ENCODE peak calls at places on chromosomes 13 and 19, in six cellular contexts. S, W, Y, R, D and M are unnamed samples. For H3K27me3, the result is how much of the 10 kb centered on the place peaks cover.

GRCh38 chr13:23506821-23507210 is 63.4 kb upstream of the TNFRSF19 start:
- DNase-seq in S (no peak), W (peak), Y (no peak), R (no peak), D (no peak), M (no peak)

GRCh38 chr13:40057228-40057627 is 401.8 kb downstream of the COG6 start:
- DNase-seq in S (no peak), W (no peak), Y (no peak), R (no peak), D (no peak), M (no peak)

GRCh38 chr19:13150919-13151604 is 851 bp downstream of the IER2 start:
- DNase-seq in S (no peak), W (peak), Y (no peak), R (peak), D (no peak), M (no peak)

GRCh38 chr19:53254451-53255341 is at the start of gene ZNF677:
- DNase-seq in S (peak), W (peak), Y (peak), R (peak), D (peak), M (peak)

GRCh38 chr13:99908129-99908805 is 63.3 kb downstream of the ZIC5 start:
- DNase-seq in S (no peak), W (no peak), Y (no peak), R (no peak), D (no peak), M (no peak)

GRCh38 chr13:109945206-109945960 is 159.0 kb upstream of the IRS2 start:
- DNase-seq in S (no peak), W (no peak), Y (no peak), R (no peak), D (no peak), M (no peak)

GRCh38 chr13:22463089-22463488 is 717.7 kb upstream of the SGCG start:
- DNase-seq in S (no peak), W (no peak), Y (no peak), R (no peak), D (no peak), M (no peak)

GRCh38 chr13:88339271-88339741 is 668.1 kb downstream of the SLITRK5 start:
- DNase-seq in S (no peak), W (no peak), Y (no peak), R (no peak), D (no peak), M (peak)

GRCh38 chr19:11479470-11480080 is 1.3 kb downstream of the ELAVL3 start:
- DNase-seq in S (peak), W (no peak), Y (peak), R (peak), D (peak), M (peak)

GRCh38 chr19:38701455-38702063 is 42.7 kb downstream of the CAPN12 start:
- DNase-seq in S (no peak), W (no peak), Y (no peak), R (no peak), D (peak), M (peak)

GRCh38 chr13:42260885-42261654 is 10.9 kb upstream of the AKAP11 start:
- DNase-seq in S (no peak), W (no peak), Y (no peak), R (no peak), D (no peak), M (no peak)

GRCh38 chr19:7645159-7645558 is 8.2 kb downstream of the STXBP2 start:
- DNase-seq in S (peak), W (no peak), Y (no peak), R (no peak), D (no peak), M (no peak)

GRCh38 chr13:108877300-108877699 is 247.9 kb downstream of the MYO16 start:
- DNase-seq in S (no peak), W (no peak), Y (no peak), R (no peak), D (no peak), M (no peak)

GRCh38 chr19:506404-507285 is 652 bp upstream of the TPGS1 start:
- DNase-seq in S (peak), W (peak), Y (peak), R (peak), D (peak), M (peak)

GRCh38 chr13:109998808-109999528 is 212.6 kb upstream of the IRS2 start:
- DNase-seq in S (no peak), W (no peak), Y (no peak), R (peak), D (no peak), M (no peak)

GRCh38 chr13:64158910-64159309 is 2743.3 kb upstream of the PCDH20 start:
- DNase-seq in S (no peak), W (no peak), Y (no peak), R (peak), D (no peak), M (no peak)

GRCh38 chr19:36894849-36895383 is 21.2 kb downstream of the ZNF829 start:
- DNase-seq in S (no peak), W (no peak), Y (no peak), R (no peak), D (no peak), M (no peak)

GRCh38 chr13:107450931-107451330 is 764.4 kb downstream of the LIG4 start:
- DNase-seq in S (peak), W (peak), Y (no peak), R (peak), D (no peak), M (no peak)

GRCh38 chr13:27170221-27170520 is 1.4 kb downstream of the USP12 start:
- DNase-seq in S (no peak), W (no peak), Y (no peak), R (peak), D (no peak), M (no peak)

GRCh38 chr13:44974056-44974798 is 15.0 kb downstream of the NUFIP1 start:
- DNase-seq in S (peak), W (no peak), Y (no peak), R (no peak), D (no peak), M (no peak)

GRCh38 chr13:47472516-47472915 is 528.6 kb downstream of the SUCLA2 start:
- DNase-seq in S (no peak), W (no peak), Y (peak), R (no peak), D (no peak), M (no peak)

GRCh38 chr19:45999653-46000121 is 4.4 kb downstream of the CCDC61 start:
- DNase-seq in S (no peak), W (no peak), Y (peak), R (no peak), D (no peak), M (no peak)

GRCh38 chr19:29324717-29325116 is 111.8 kb upstream of the UQCRFS1 start:
- DNase-seq in S (no peak), W (no peak), Y (no peak), R (no peak), D (no peak), M (no peak)

GRCh38 chr13:39900106-39900750 is 244.8 kb downstream of the COG6 start:
- DNase-seq in S (no peak), W (no peak), Y (no peak), R (peak), D (no peak), M (no peak)

GRCh38 chr19:18941628-18942354 is 774 bp upstream of the HOMER3 start:
- DNase-seq in S (peak), W (peak), Y (peak), R (no peak), D (no peak), M (no peak)

GRCh38 chr19:8491574-8491973 is 10.9 kb downstream of the PRAM1 start:
- DNase-seq in S (peak), W (no peak), Y (peak), R (no peak), D (no peak), M (no peak)

GRCh38 chr13:73341748-73342147 is 282.9 kb downstream of the KLF5 start:
- DNase-seq in S (no peak), W (no peak), Y (peak), R (peak), D (no peak), M (no peak)

GRCh38 chr13:101893021-101893420 is 440.5 kb downstream of the ITGBL1 start:
- DNase-seq in S (no peak), W (no peak), Y (no peak), R (no peak), D (no peak), M (no peak)

GRCh38 chr13:101267656-101268055 is 148.7 kb downstream of the NALCN start:
- DNase-seq in S (no peak), W (no peak), Y (no peak), R (no peak), D (no peak), M (no peak)

GRCh38 chr19:318509-318774 is 26.2 kb downstream of the MIER2 start:
- DNase-seq in S (no peak), W (no peak), Y (no peak), R (no peak), D (no peak), M (no peak)

GRCh38 chr13:45194081-45194939 is 6.5 kb downstream of the KCTD4 start:
- DNase-seq in S (peak), W (no peak), Y (peak), R (peak), D (no peak), M (peak)

GRCh38 chr19:2624537-2625091 is 77.9 kb downstream of the GNG7 start:
- DNase-seq in S (peak), W (no peak), Y (peak), R (no peak), D (no peak), M (no peak)

GRCh38 chr19:13507053-13507611 is 853 bp upstream of the CACNA1A start:
- DNase-seq in S (no peak), W (no peak), Y (peak), R (no peak), D (no peak), M (no peak)

GRCh38 chr13:40666058-40666904 is at the start of gene FOXO1:
- DNase-seq in S (peak), W (peak), Y (peak), R (peak), D (peak), M (peak)

GRCh38 chr13:67267136-67267535 is 37.0 kb upstream of the PCDH9 start:
- DNase-seq in S (no peak), W (no peak), Y (no peak), R (no peak), D (no peak), M (no peak)

GRCh38 chr19:18520848-18521691 is 800 bp downstream of the ELL start:
- DNase-seq in S (peak), W (peak), Y (peak), R (no peak), D (peak), M (peak)

GRCh38 chr13:41588899-41589298 is 131.5 kb downstream of the RGCC start:
- DNase-seq in S (no peak), W (no peak), Y (peak), R (peak), D (no peak), M (no peak)

GRCh38 chr13:59490651-59491050 is 673.1 kb downstream of the DIAPH3 start:
- DNase-seq in S (no peak), W (no peak), Y (no peak), R (no peak), D (no peak), M (no peak)

GRCh38 chr13:45626731-45627374 is 11.3 kb upstream of the ERICH6B start:
- DNase-seq in S (no peak), W (no peak), Y (no peak), R (no peak), D (no peak), M (no peak)

GRCh38 chr19:55642153-55643002 is 1.1 kb upstream of the ZNF581 start:
- DNase-seq in S (peak), W (no peak), Y (no peak), R (peak), D (no peak), M (peak)

DNA sequence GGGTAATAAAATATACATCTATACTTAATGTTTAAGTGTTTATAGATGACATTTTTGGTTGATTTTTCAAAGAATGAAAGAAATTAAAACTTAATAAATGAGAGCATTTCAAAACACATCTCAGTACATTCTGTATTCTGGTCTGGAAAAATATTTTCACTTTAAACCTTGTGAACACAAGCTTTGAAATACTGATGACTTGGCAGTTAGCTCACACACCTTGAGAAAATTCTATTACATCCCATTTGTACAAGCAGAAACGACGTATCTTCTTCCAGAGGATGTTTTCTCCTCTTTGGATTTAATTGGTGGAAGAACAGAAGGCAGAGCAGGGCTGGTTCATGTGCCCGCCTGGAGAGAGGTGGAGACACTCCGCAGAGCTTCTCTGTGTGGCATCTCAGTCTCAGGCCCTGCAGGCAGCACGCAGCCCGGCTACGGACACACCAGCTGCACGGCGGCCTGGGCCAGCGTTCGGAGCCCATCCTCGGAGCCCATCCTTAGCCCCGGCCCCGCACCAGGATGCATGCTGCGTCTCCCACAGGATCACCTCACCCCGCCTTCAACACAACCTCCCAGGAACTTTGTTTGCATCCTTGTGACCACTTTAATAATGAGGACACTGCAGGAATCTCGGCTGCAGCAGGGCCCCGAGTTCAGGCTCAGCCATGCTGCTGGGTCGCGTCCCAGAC is 48.6 kb downstream of the SOX1 start:
- DNase-seq in S (no peak), W (no peak), Y (no peak), R (no peak), D (no peak), M (no peak)
- H3K27me3 ChIP-seq in S (under half), W (under half), Y (under half), R (half or more), D (under half), M (under half)

GRCh38 chr13:20462921-20463320 is 62.7 kb downstream of the CRYL1 start:
- DNase-seq in S (no peak), W (no peak), Y (no peak), R (no peak), D (no peak), M (no peak)

GRCh38 chr13:20460744-20461143 is 64.9 kb downstream of the CRYL1 start:
- DNase-seq in S (no peak), W (no peak), Y (peak), R (peak), D (no peak), M (no peak)

GRCh38 chr13:20461481-20461859 is 64.2 kb downstream of the CRYL1 start:
- DNase-seq in S (no peak), W (no peak), Y (no peak), R (peak), D (no peak), M (no peak)

GRCh38 chr13:20461860-20462532 is 63.7 kb downstream of the CRYL1 start:
- DNase-seq in S (peak), W (peak), Y (peak), R (peak), D (no peak), M (no peak)

DNA sequence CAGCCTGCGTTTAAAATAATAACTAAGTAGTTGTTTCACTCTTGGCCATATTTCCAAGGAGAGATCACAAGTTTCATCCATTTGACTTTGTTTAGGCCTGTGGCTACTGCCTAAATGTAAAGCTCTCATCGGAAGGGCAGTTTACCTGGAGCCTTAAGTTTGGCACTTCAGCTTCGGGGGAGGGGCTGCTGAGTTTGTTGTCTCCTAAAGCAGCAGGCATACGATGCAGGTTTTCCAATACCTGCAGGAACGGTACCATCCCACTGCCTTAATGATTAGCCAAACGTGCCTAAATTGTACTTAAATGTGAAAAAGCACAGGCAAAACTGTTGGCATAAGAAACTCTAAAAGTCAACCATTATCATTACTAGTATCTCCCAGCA is 63.1 kb downstream of the CRYL1 start:
- DNase-seq in S (no peak), W (no peak), Y (peak), R (no peak), D (no peak), M (no peak)
- H3K27ac ChIP-seq in S (peak), W (peak), Y (no peak), R (no peak), D (no peak), M (no peak)

GRCh38 chr19:4197228-4197624 is 14.7 kb downstream of the ANKRD24 start:
- DNase-seq in S (no peak), W (no peak), Y (no peak), R (no peak), D (no peak), M (no peak)
- H3K27me3 ChIP-seq in S (under half), W (under half), Y (under half), R (under half), D (under half), M (half or more)

DNA sequence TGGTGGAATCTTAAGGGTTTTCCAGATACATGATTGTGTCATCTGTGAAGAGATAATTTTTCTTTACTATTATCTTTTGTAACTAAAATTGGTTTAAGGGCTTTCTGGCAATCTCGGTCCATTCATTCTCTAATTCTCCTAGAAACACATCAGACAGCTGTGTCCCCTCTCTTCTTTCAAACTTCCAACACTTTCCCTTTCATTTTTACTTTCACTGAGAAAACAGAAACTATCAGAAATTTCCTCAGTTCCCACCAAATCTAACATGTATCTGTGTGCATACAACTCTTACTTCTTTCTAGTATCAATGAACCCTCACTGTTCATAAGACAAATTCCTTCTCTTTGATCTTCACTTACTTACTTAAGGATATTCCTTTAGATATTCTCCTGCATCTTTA is 40.2 kb downstream of the KCNRG start:
- DNase-seq in S (no peak), W (no peak), Y (no peak), R (no peak), D (no peak), M (no peak)
- H3K27ac ChIP-seq in S (no peak), W (no peak), Y (no peak), R (no peak), D (no peak), M (no peak)